ENCODE peak calls at places on chromosomes 7 and 10, in six cellular contexts. J is T-helper 2 cell; F is NCI-H2171; O is stimulated activated CD4-positive, alpha-beta T cell treated with anti-CD3 and anti-CD28 coated beads, Interleukin-15, amount 100 ng/mL, for 1 hour; K is NCI-H460; M is activated CD4-positive, alpha-beta T cell treated with anti-CD3 and anti-CD28 coated beads for 36 hours. G is an unnamed sample.

GRCh38 chr7:45057853-45058252 is 30.9 kb downstream of the NACAD start:
- DNase-seq in F (no peak), K (no peak), O (no peak), M (no peak), J (no peak), G (no peak)

GRCh38 chr7:107338080-107338479 is 131.8 kb upstream of the GPR22 start:
- DNase-seq in K (no peak), J (no peak), M (no peak), O (no peak), F (no peak), G (no peak)

GRCh38 chr10:100083623-100084022 is 2.0 kb upstream of the CPN1 start:
- DNase-seq in K (no peak), J (no peak), F (no peak), O (no peak), M (no peak), G (no peak)

GRCh38 chr7:108311446-108312168 is 144.6 kb downstream of the NRCAM start:
- DNase-seq in F (no peak), M (no peak), O (no peak), K (no peak), J (no peak), G (peak; percentile 49)

GRCh38 chr7:106659369-106659962 is 1.5 kb downstream of the CCDC71L start:
- DNase-seq in J (no peak), F (no peak), O (no peak), M (no peak), K (no peak), G (peak; percentile 73)

GRCh38 chr10:122276611-122277205 is 5.6 kb downstream of the BTBD16 start:
- DNase-seq in O (no peak), M (no peak), K (no peak), F (no peak), J (no peak), G (no peak)

GRCh38 chr7:75056476-75056875 is 17.1 kb downstream of the RCC1L start:
- DNase-seq in M (no peak), K (no peak), F (no peak), J (no peak), O (no peak), G (peak; percentile 36)

GRCh38 chr10:75726522-75727493 is 295.4 kb downstream of the LRMDA start:
- DNase-seq in O (no peak), M (no peak), F (no peak), J (no peak), K (no peak), G (no peak)

GRCh38 chr7:90266808-90267207 is 21.8 kb downstream of the CFAP69 start:
- DNase-seq in M (no peak), K (no peak), O (no peak), J (no peak), F (no peak), G (peak; percentile 56)

GRCh38 chr7:26061340-26062239 is 90.4 kb upstream of the NFE2L3 start:
- DNase-seq in J (peak; percentile 62), O (peak; percentile 50), F (peak; percentile 43), K (peak; percentile 65), M (peak; percentile 85), G (peak; percentile 58)

G was measured in lung microvascular endothelial cell.